ENCODE peak calls at places on chromosomes 3 and 15, in seven cellular contexts. C is CD8-positive, alpha-beta memory T cell; D is CD4-positive, CD25-positive, alpha-beta regulatory T cell; B is fibroblast of lung; E is NT2/D1; A is CD8-positive, alpha-beta T cell; G is tibial nerve. Q is an unnamed sample.

GRCh38 chr3:20041197-20041780 is 1.0 kb downstream of the KAT2B start:
- DNase-seq in C (peak; percentile 70), D (peak; percentile 85), B (peak; percentile 75), E (peak; percentile 46), A (peak; percentile 58), G (peak; percentile 83), Q (peak; percentile 90)

GRCh38 chr3:194404365-194405140 is 5.5 kb upstream of the GP5 start:
- DNase-seq in C (peak; percentile 21), D (peak; percentile 75), B (peak; percentile 67), E (peak; percentile 30), A (no peak), G (no peak), Q (no peak)

GRCh38 chr3:171851685-171852084 is 8.5 kb downstream of the TMEM212 start:
- DNase-seq in C (no peak), D (no peak), B (peak; percentile 65), E (no peak), A (no peak), G (no peak), Q (no peak)

GRCh38 chr3:126261037-126261436 is 80.7 kb upstream of the ALDH1L1 start:
- DNase-seq in C (no peak), D (no peak), B (peak; percentile 93), E (no peak), A (no peak), G (peak; percentile 73), Q (peak; percentile 72)

GRCh38 chr15:59232476-59232875 is 25.8 kb downstream of the LDHAL6B start:
- DNase-seq in C (no peak), D (no peak), B (peak; percentile 85), E (no peak), A (no peak), G (no peak), Q (no peak)

GRCh38 chr3:174342941-174343431 is 516.1 kb upstream of the NAALADL2 start:
- DNase-seq in C (no peak), D (no peak), B (peak; percentile 44), E (no peak), A (no peak), G (no peak), Q (no peak)

GRCh38 chr15:38536201-38536676 is 28.4 kb downstream of the RASGRP1 start:
- DNase-seq in C (no peak), D (no peak), B (peak; percentile 25), E (no peak), A (no peak), G (no peak), Q (peak; percentile 56)

GRCh38 chr15:27844018-27844666 is 255.0 kb downstream of the OCA2 start:
- DNase-seq in C (no peak), D (no peak), B (peak; percentile 56), E (no peak), A (no peak), G (no peak), Q (no peak)

GRCh38 chr3:136750922-136751258 is 1.3 kb downstream of the STAG1 start:
- DNase-seq in C (no peak), D (no peak), B (peak; percentile 80), E (no peak), A (no peak), G (no peak), Q (no peak)

GRCh38 chr3:191912616-191913204 is 451.7 kb downstream of the PYDC2 start:
- DNase-seq in C (no peak), D (no peak), B (no peak), E (no peak), A (no peak), G (no peak), Q (no peak)
- H3K4me3 ChIP-seq in C (no peak overlapping the region), D (no peak overlapping the region), B (no peak overlapping the region), E (no peak overlapping the region), A (no peak overlapping the region), G (no peak overlapping the region), Q (no peak overlapping the region)

DNA sequence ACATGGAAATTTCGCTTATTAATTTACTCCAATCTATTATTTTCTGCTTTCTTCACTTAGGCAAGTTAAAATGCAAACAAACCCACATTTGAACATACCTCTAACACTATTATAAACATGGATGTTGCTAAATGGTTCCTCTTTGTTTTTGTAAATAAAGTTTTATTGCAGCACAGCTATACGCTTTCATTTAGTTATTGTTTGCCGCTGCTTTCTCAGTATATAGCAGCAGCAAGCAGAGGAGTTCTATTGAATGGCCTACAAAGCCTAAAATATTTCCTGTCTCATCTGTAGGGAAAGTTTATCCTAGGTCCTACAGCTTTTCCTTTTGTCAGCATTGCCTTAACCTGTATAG is 7.9 kb upstream of the CHD2 start:
- DNase-seq in C (no peak), D (no peak), B (no peak), E (no peak), A (no peak), G (no peak), Q (no peak)
- H3K4me1 ChIP-seq in C (peaks cover 91% of the 10 kb centered on the region), D (peaks cover 92% of the 10 kb centered on the region), B (no peaks in the 10 kb centered on the region), E (no peaks in the 10 kb centered on the region), A (peaks cover 81% of the 10 kb centered on the region), G (peaks cover 14% of the 10 kb centered on the region), Q (peaks cover 64% of the 10 kb centered on the region)

GRCh38 chr3:10338591-10339369 is 17.9 kb upstream of the SEC13 start:
- DNase-seq in C (no peak), D (no peak), B (no peak), E (no peak), A (no peak), G (no peak), Q (peak; percentile 35)
- H3K4me3 ChIP-seq in C (no peak overlapping the region), D (no peak overlapping the region), B (no peak overlapping the region), E (no peak overlapping the region), A (no peak overlapping the region), G (no peak overlapping the region), Q (no peak overlapping the region)

GRCh38 chr3:127819086-127819485 is 3.2 kb downstream of the MGLL start:
- DNase-seq in C (no peak), D (no peak), B (no peak), E (no peak), A (no peak), G (no peak), Q (no peak)
- H3K4me1 ChIP-seq in C (no peaks in the 10 kb centered on the region), D (peaks cover 5% of the 10 kb centered on the region), B (peaks cover 29% of the 10 kb centered on the region), E (peaks cover 10% of the 10 kb centered on the region), A (peaks cover 6% of the 10 kb centered on the region), G (peaks cover 49% of the 10 kb centered on the region), Q (peaks cover 66% of the 10 kb centered on the region)

DNA sequence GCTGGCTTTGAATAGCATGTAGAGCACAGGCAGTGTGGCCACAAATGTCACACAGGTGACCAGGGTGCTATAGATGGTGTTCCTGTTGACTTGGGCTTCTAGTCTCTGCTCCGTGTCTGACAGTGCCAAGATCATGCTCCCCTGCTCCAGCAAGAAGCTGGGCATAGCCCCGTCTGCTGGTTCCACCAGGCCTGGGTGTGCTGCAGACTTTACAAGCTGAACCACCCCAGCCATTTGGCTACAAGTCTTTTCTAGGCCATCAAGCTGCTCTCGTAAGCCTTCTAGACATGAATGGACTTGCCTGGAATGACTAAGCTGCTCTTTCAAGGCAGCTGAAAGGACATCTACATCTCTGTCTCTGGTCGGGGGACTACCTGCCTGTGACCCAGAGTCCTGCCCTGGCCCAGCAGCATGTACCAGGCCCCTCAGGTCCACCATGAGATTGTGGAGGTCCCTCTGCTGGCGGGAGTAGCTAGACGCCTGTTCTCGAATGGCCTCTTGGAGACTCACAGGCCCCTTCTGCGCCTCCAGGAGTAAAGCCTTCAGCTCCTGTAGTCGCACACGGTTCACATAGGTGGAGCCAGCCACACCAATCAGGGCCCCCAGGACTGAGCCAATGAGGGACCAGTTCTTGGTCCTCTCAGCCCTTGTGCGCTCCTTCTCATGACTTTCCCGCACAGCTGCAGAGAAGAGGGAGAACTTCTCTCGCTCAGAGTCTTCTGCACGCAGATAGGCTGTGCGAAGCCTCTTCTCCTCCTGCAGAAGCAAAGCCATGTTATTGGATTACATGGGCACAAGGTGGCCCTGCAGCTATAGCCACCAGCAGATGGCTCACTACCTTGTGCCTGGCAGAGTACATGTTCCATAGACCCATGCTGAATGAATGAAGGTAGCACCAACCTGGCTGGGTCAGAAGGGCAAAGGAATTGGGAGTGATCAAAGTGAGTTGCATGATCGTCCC is 2.8 kb upstream of the PLXNB1 start:
- DNase-seq in C (no peak), D (peak; percentile 43), B (peak; percentile 10), E (peak; percentile 44), A (no peak), G (no peak), Q (no peak)
- H3K4me3 ChIP-seq in C (no peak overlapping the region), D (no peak overlapping the region), B (no peak overlapping the region), E (no peak overlapping the region), A (no peak overlapping the region), G (peak overlapping the region; percentile 40), Q (no peak overlapping the region)

Q was measured in psoas muscle.